ENCODE peak calls at places on chromosomes 11 and 22, in eight cellular contexts. F is dorsolateral prefrontal cortex; T is AG04450; Z is endodermal cell; X is tibial nerve; E is A673; Q is WERI-Rb-1; B is CD8-positive, alpha-beta memory T cell. R is an unnamed sample.

GRCh38 chr11:36149538-36150242 is 139.5 kb downstream of the COMMD9 start:
- DNase-seq in F (peak; percentile 61), T (peak; percentile 97), Z (peak; percentile 93), X (no peak), E (peak; percentile 97), Q (peak; percentile 48), B (no peak), R (no peak)

GRCh38 chr11:71188073-71188472 is 64.3 kb downstream of the SHANK2 start:
- DNase-seq in F (peak; percentile 21), T (no peak), Z (no peak), X (no peak), E (no peak), Q (no peak), B (no peak), R (no peak)

GRCh38 chr22:19143967-19144400 is 467 bp downstream of the ESS2 start:
- DNase-seq in F (no peak), T (no peak), Z (no peak), X (no peak), E (no peak), Q (no peak), B (peak; percentile 19), R (no peak)

GRCh38 chr11:46252373-46252914 is 25.0 kb upstream of the CREB3L1 start:
- DNase-seq in F (no peak), T (no peak), Z (no peak), X (no peak), E (no peak), Q (no peak), B (no peak), R (no peak)

GRCh38 chr11:101269390-101269789 is 139.8 kb upstream of the PGR start:
- DNase-seq in F (no peak), T (no peak), Z (no peak), X (no peak), E (no peak), Q (no peak), B (no peak), R (no peak)

GRCh38 chr11:106186630-106187029 is 109.2 kb downstream of the AASDHPPT start:
- DNase-seq in F (no peak), T (no peak), Z (no peak), X (no peak), E (no peak), Q (no peak), B (no peak), R (no peak)

GRCh38 chr11:69499946-69500284 is 18.5 kb downstream of the LINC01488 start:
- DNase-seq in F (peak; percentile 35), T (no peak), Z (no peak), X (no peak), E (no peak), Q (no peak), B (no peak), R (no peak)

GRCh38 chr11:103112364-103112763 is 3.1 kb downstream of the DYNC2H1 start:
- DNase-seq in F (no peak), T (no peak), Z (no peak), X (no peak), E (no peak), Q (no peak), B (no peak), R (no peak)

GRCh38 chr11:9527481-9528140 is 45.9 kb upstream of the WEE1 start:
- DNase-seq in F (no peak), T (peak; percentile 13), Z (no peak), X (no peak), E (no peak), Q (no peak), B (no peak), R (no peak)

GRCh38 chr11:125348704-125349635 is 147.1 kb downstream of the FEZ1 start:
- DNase-seq in F (peak; percentile 74), T (no peak), Z (peak; percentile 95), X (peak; percentile 45), E (peak; percentile 55), Q (peak; percentile 78), B (peak; percentile 20), R (peak; percentile 55)

GRCh38 chr22:28282346-28282745 is 363.3 kb upstream of the PITPNB start:
- DNase-seq in F (no peak), T (peak; percentile 27), Z (no peak), X (no peak), E (no peak), Q (no peak), B (no peak), R (no peak)

GRCh38 chr11:66467756-66468155 is 1.1 kb downstream of the PELI3 start:
- DNase-seq in F (no peak), T (no peak), Z (no peak), X (no peak), E (no peak), Q (no peak), B (no peak), R (no peak)

GRCh38 chr11:73406619-73407018 is 30.4 kb downstream of the RELT start:
- DNase-seq in F (no peak), T (no peak), Z (no peak), X (no peak), E (no peak), Q (no peak), B (no peak), R (no peak)

GRCh38 chr11:14861680-14862079 is 30.4 kb downstream of the CYP2R1 start:
- DNase-seq in F (no peak), T (no peak), Z (no peak), X (no peak), E (no peak), Q (no peak), B (no peak), R (no peak)

GRCh38 chr22:45905326-45905923 is 71.5 kb downstream of the WNT7B start:
- DNase-seq in F (no peak), T (no peak), Z (no peak), X (no peak), E (no peak), Q (no peak), B (no peak), R (no peak)

GRCh38 chr22:47175151-47175760 is 412.8 kb downstream of the TBC1D22A start:
- DNase-seq in F (peak; percentile 26), T (peak; percentile 72), Z (peak; percentile 29), X (peak; percentile 8), E (no peak), Q (peak; percentile 1), B (no peak), R (no peak)

GRCh38 chr22:31652911-31653684 is 8.9 kb downstream of the PISD start:
- DNase-seq in F (no peak), T (no peak), Z (no peak), X (no peak), E (no peak), Q (no peak), B (no peak), R (no peak)

GRCh38 chr22:39684702-39685281 is 114.2 kb downstream of the CACNA1I start:
- DNase-seq in F (no peak), T (no peak), Z (no peak), X (no peak), E (no peak), Q (no peak), B (no peak), R (no peak)

GRCh38 chr11:109697140-109697843 is 275.3 kb downstream of the C11orf87 start:
- DNase-seq in F (no peak), T (peak; percentile 15), Z (peak; percentile 69), X (no peak), E (peak; percentile 75), Q (peak; percentile 36), B (no peak), R (no peak)

GRCh38 chr11:64102005-64102738 is 63.7 kb downstream of the MACROD1 start:
- DNase-seq in F (no peak), T (no peak), Z (no peak), X (no peak), E (no peak), Q (no peak), B (no peak), R (no peak)

GRCh38 chr11:62752994-62753735 is 795 bp downstream of the ZBTB3 start:
- DNase-seq in F (no peak), T (no peak), Z (no peak), X (no peak), E (no peak), Q (no peak), B (no peak), R (no peak)

GRCh38 chr11:118834428-118835028 is 43.6 kb upstream of the DDX6 start:
- DNase-seq in F (no peak), T (no peak), Z (no peak), X (no peak), E (no peak), Q (no peak), B (no peak), R (no peak)
- H3K27ac ChIP-seq in F (no peak overlapping the region), T (no peak overlapping the region), Z (no peak overlapping the region), X (no peak overlapping the region), E (no peak overlapping the region), Q (no peak overlapping the region), B (no peak overlapping the region), R (no peak overlapping the region)

DNA sequence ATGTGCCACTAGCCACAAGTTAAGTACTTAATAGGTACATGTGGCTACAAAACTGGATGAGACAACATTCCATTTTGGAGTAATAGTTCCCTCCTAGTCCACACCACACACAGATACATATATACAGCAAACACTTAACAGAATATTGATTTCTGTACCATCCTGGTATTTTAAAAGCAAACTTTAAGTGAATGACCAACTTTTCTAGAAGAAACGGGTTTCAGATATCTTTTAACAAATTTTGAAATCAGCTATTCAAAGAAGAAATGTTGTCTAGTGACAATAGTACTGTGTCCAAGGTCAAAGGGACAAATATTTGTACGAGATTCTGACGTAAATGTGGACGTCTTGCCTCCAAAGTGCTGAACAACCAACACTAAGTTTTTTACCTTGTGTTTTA is 12.3 kb upstream of the CARD16 start:
- DNase-seq in F (no peak), T (no peak), Z (no peak), X (no peak), E (no peak), Q (no peak), B (no peak), R (no peak)
- H3K27ac ChIP-seq in F (no peak overlapping the region), T (no peak overlapping the region), Z (no peak overlapping the region), X (no peak overlapping the region), E (no peak overlapping the region), Q (no peak overlapping the region), B (no peak overlapping the region), R (no peak overlapping the region)

DNA sequence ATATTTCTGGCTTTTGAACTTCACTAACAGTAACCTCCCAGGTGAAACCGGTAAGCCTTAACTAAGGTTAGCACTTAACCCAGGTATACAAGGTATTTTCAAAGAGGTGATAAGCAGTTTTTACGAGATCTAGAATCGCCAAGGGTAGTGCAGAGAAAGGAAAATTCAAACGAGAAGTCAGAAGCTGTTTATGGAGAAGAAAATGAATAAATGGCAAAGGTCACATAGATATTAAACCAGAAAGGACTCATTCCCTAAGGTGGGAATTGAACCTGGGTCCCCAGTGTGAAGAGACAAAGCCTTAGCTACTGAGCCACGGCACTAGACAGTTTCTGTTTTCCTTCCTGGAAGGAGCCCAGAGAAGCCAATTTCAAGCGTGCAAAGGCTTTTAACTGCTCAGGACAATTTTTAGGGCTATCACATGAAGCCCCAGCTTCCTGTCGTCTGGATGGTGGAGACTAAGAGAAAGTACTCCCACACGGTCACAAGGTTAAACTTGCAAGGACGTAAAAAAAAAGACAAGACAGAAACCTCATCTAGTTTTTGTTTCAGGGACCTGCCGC is 5.7 kb upstream of the C1QTNF6 start:
- DNase-seq in F (no peak), T (no peak), Z (no peak), X (no peak), E (peak; percentile 11), Q (no peak), B (peak; percentile 22), R (no peak)
- H3K27ac ChIP-seq in F (no peak overlapping the region), T (no peak overlapping the region), Z (no peak overlapping the region), X (no peak overlapping the region), E (no peak overlapping the region), Q (no peak overlapping the region), B (no peak overlapping the region), R (no peak overlapping the region)

DNA sequence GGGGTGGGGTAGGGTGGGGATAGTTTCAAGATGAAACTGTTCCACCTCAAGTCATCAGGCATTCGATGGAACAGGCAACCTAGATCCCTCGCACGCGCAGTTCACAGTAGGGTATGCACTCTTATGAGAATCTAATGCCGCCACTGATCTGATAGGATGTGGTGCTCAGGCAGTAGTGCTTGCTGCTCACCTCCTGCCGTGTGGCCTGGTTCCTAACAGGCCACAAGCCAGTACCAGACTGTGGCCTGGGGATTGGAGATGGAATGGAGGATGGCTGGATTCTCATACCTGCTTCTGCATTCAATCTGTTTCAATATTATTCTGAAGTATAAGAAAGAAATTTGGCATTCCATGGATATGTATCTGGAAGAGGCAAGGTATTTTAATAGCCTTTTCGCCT is 73.1 kb downstream of the RBFOX2 start:
- DNase-seq in F (no peak), T (no peak), Z (no peak), X (no peak), E (no peak), Q (no peak), B (no peak), R (no peak)
- H3K27ac ChIP-seq in F (no peak overlapping the region), T (no peak overlapping the region), Z (no peak overlapping the region), X (no peak overlapping the region), E (no peak overlapping the region), Q (no peak overlapping the region), B (no peak overlapping the region), R (no peak overlapping the region)